ENCODE peak calls at places on chromosomes 3 and 15, in seven cellular contexts. One of them, this sample, is unnamed.

GRCh38 chr3:30421261-30421660 is 185.1 kb upstream of the TGFBR2 start:
- DNase-seq in GM23248: peak; percentile 79
- DNase-seq in neuronal stem cell: no peak
- DNase-seq in A549: no peak
- DNase-seq in tibial artery: no peak
- DNase-seq in effector memory CD4-positive, alpha-beta T cell: no peak
- DNase-seq in CD4-positive, CD25-positive, alpha-beta regulatory T cell: no peak
- DNase-seq in this sample: no peak

GRCh38 chr15:67023517-67024321 is 41.7 kb upstream of the SMAD3 start:
- DNase-seq in neuronal stem cell: no peak
- DNase-seq in A549: no peak
- DNase-seq in tibial artery: no peak
- DNase-seq in CD4-positive, CD25-positive, alpha-beta regulatory T cell: no peak
- DNase-seq in GM23248: no peak
- DNase-seq in effector memory CD4-positive, alpha-beta T cell: no peak
- DNase-seq in this sample: no peak

GRCh38 chr15:52879145-52879544 is 89.0 kb upstream of the ONECUT1 start:
- DNase-seq in tibial artery: no peak
- DNase-seq in neuronal stem cell: no peak
- DNase-seq in A549: no peak
- DNase-seq in CD4-positive, CD25-positive, alpha-beta regulatory T cell: no peak
- DNase-seq in GM23248: no peak
- DNase-seq in effector memory CD4-positive, alpha-beta T cell: no peak
- DNase-seq in this sample: no peak

GRCh38 chr3:127289646-127290575 is 2.1 kb upstream of the PRR20G start:
- DNase-seq in neuronal stem cell: no peak
- DNase-seq in tibial artery: no peak
- DNase-seq in CD4-positive, CD25-positive, alpha-beta regulatory T cell: peak; percentile 31
- DNase-seq in A549: no peak
- DNase-seq in effector memory CD4-positive, alpha-beta T cell: no peak
- DNase-seq in GM23248: peak; percentile 4
- DNase-seq in this sample: no peak

GRCh38 chr3:77188210-77188609 is 148.3 kb downstream of the ROBO2 start:
- DNase-seq in neuronal stem cell: no peak
- DNase-seq in A549: no peak
- DNase-seq in tibial artery: no peak
- DNase-seq in GM23248: no peak
- DNase-seq in CD4-positive, CD25-positive, alpha-beta regulatory T cell: no peak
- DNase-seq in effector memory CD4-positive, alpha-beta T cell: no peak
- DNase-seq in this sample: no peak

GRCh38 chr3:31960793-31961431 is 20.1 kb downstream of the OSBPL10 start:
- DNase-seq in CD4-positive, CD25-positive, alpha-beta regulatory T cell: no peak
- DNase-seq in effector memory CD4-positive, alpha-beta T cell: no peak
- DNase-seq in neuronal stem cell: no peak
- DNase-seq in tibial artery: no peak
- DNase-seq in A549: peak; percentile 76
- DNase-seq in GM23248: peak; percentile 63
- DNase-seq in this sample: no peak

GRCh38 chr3:185225523-185225922 is 28.3 kb downstream of the EHHADH start:
- DNase-seq in tibial artery: no peak
- DNase-seq in CD4-positive, CD25-positive, alpha-beta regulatory T cell: no peak
- DNase-seq in GM23248: peak; percentile 79
- DNase-seq in neuronal stem cell: no peak
- DNase-seq in effector memory CD4-positive, alpha-beta T cell: no peak
- DNase-seq in A549: no peak
- DNase-seq in this sample: no peak

GRCh38 chr3:113264249-113264648 is 52.9 kb downstream of the BOC start:
- DNase-seq in A549: no peak
- DNase-seq in effector memory CD4-positive, alpha-beta T cell: no peak
- DNase-seq in neuronal stem cell: peak; percentile 76
- DNase-seq in GM23248: no peak
- DNase-seq in tibial artery: no peak
- DNase-seq in CD4-positive, CD25-positive, alpha-beta regulatory T cell: no peak
- DNase-seq in this sample: no peak

GRCh38 chr15:36175781-36176211 is 403.6 kb upstream of the CDIN1 start:
- DNase-seq in A549: no peak
- DNase-seq in effector memory CD4-positive, alpha-beta T cell: no peak
- DNase-seq in CD4-positive, CD25-positive, alpha-beta regulatory T cell: no peak
- DNase-seq in neuronal stem cell: no peak
- DNase-seq in GM23248: no peak
- DNase-seq in tibial artery: no peak
- DNase-seq in this sample: no peak

GRCh38 chr15:91338763-91339162 is 238.7 kb downstream of the SV2B start:
- DNase-seq in GM23248: peak; percentile 34
- DNase-seq in tibial artery: no peak
- DNase-seq in effector memory CD4-positive, alpha-beta T cell: no peak
- DNase-seq in CD4-positive, CD25-positive, alpha-beta regulatory T cell: peak; percentile 20
- DNase-seq in A549: peak; percentile 11
- DNase-seq in neuronal stem cell: peak; percentile 57
- DNase-seq in this sample: no peak

GRCh38 chr15:64251121-64251520 is 88.3 kb upstream of the PPIB start:
- DNase-seq in A549: no peak
- DNase-seq in tibial artery: no peak
- DNase-seq in GM23248: no peak
- DNase-seq in neuronal stem cell: no peak
- DNase-seq in CD4-positive, CD25-positive, alpha-beta regulatory T cell: peak; percentile 48
- DNase-seq in effector memory CD4-positive, alpha-beta T cell: no peak
- DNase-seq in this sample: no peak

GRCh38 chr15:67928666-67929065 is 88.8 kb upstream of the RNU6-1 start:
- DNase-seq in CD4-positive, CD25-positive, alpha-beta regulatory T cell: no peak
- DNase-seq in effector memory CD4-positive, alpha-beta T cell: no peak
- DNase-seq in neuronal stem cell: no peak
- DNase-seq in GM23248: no peak
- DNase-seq in A549: no peak
- DNase-seq in tibial artery: no peak
- DNase-seq in this sample: no peak

GRCh38 chr15:61794881-61795280 is 265.4 kb downstream of the VPS13C start:
- DNase-seq in neuronal stem cell: no peak
- DNase-seq in tibial artery: no peak
- DNase-seq in GM23248: peak; percentile 32
- DNase-seq in effector memory CD4-positive, alpha-beta T cell: no peak
- DNase-seq in A549: no peak
- DNase-seq in CD4-positive, CD25-positive, alpha-beta regulatory T cell: no peak
- DNase-seq in this sample: no peak

GRCh38 chr3:152350764-152351163 is 82.0 kb downstream of the MBNL1 start:
- DNase-seq in GM23248: no peak
- DNase-seq in CD4-positive, CD25-positive, alpha-beta regulatory T cell: no peak
- DNase-seq in neuronal stem cell: no peak
- DNase-seq in A549: no peak
- DNase-seq in tibial artery: no peak
- DNase-seq in effector memory CD4-positive, alpha-beta T cell: no peak
- DNase-seq in this sample: no peak
- H3K4me1 ChIP-seq in GM23248: peaks cover 53% of the 10 kb centered on the region
- H3K4me1 ChIP-seq in CD4-positive, CD25-positive, alpha-beta regulatory T cell: peaks cover 29% of the 10 kb centered on the region
- H3K4me1 ChIP-seq in neuronal stem cell: no peaks in the 10 kb centered on the region
- H3K4me1 ChIP-seq in A549: peaks cover 36% of the 10 kb centered on the region
- H3K4me1 ChIP-seq in tibial artery: peaks cover 26% of the 10 kb centered on the region
- H3K4me1 ChIP-seq in effector memory CD4-positive, alpha-beta T cell: peaks cover 7% of the 10 kb centered on the region
- H3K4me1 ChIP-seq in this sample: peaks cover 10% of the 10 kb centered on the region

GRCh38 chr3:155079795-155080546 is at the start of gene MME:
- DNase-seq in GM23248: peak; percentile 86
- DNase-seq in tibial artery: no peak
- DNase-seq in effector memory CD4-positive, alpha-beta T cell: no peak
- DNase-seq in neuronal stem cell: peak; percentile 70
- DNase-seq in CD4-positive, CD25-positive, alpha-beta regulatory T cell: no peak
- DNase-seq in A549: no peak
- DNase-seq in this sample: peak; percentile 97

GRCh38 chr3:155075200-155075599 is 4.9 kb upstream of the MME start:
- DNase-seq in CD4-positive, CD25-positive, alpha-beta regulatory T cell: no peak
- DNase-seq in GM23248: no peak
- DNase-seq in tibial artery: no peak
- DNase-seq in A549: no peak
- DNase-seq in neuronal stem cell: no peak
- DNase-seq in effector memory CD4-positive, alpha-beta T cell: no peak
- DNase-seq in this sample: no peak

GRCh38 chr3:155080692-155081091 is 573 bp downstream of the MME start:
- DNase-seq in CD4-positive, CD25-positive, alpha-beta regulatory T cell: no peak
- DNase-seq in effector memory CD4-positive, alpha-beta T cell: no peak
- DNase-seq in A549: no peak
- DNase-seq in tibial artery: no peak
- DNase-seq in GM23248: peak; percentile 56
- DNase-seq in neuronal stem cell: no peak
- DNase-seq in this sample: peak; percentile 56

GRCh38 chr3:155076888-155077287 is 3.2 kb upstream of the MME start:
- DNase-seq in effector memory CD4-positive, alpha-beta T cell: no peak
- DNase-seq in CD4-positive, CD25-positive, alpha-beta regulatory T cell: no peak
- DNase-seq in GM23248: no peak
- DNase-seq in A549: no peak
- DNase-seq in tibial artery: no peak
- DNase-seq in neuronal stem cell: no peak
- DNase-seq in this sample: no peak

DNA sequence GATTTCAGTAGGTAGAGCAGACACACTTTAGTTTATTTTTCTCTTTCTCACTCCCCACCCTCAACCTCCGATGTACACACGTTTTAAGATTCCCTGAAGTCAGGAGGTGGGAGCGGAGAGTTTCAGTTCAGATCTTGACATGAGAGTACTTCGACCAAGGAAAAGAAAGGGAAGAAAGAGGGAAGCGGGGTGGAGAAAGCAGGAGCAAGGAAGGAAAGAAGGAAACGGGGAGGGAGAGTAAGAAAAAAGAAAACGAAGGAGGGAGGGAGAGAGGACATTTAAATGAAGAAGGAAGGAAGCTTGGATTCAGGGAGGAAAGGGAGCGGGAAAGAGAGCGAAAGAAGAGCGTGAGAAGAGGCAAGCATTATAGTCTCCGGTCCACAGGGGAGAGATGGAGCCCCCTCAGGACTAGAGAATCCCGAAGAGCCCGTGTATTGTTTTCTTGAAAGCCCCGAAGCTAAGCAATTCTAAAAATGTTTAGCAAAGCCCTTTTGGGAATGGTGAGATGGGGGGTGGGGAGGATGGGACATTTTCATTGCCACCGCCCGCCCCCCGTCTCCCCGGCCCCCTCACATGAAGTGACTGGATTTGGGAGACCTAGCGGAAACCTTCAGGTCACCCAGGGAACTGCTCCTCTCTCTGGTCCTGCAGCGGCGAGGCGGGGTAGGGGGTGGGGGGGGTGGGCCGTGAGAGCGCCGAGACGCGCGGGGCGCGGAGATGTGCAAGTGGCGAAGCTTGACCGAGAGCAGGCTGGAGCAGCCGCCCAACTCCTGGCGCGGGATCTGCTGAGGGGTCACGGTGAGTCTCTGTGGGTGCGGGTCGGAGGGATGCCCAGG is 942 bp upstream of the MME start:
- DNase-seq in neuronal stem cell: peak; percentile 30
- DNase-seq in A549: no peak
- DNase-seq in tibial artery: no peak
- DNase-seq in CD4-positive, CD25-positive, alpha-beta regulatory T cell: no peak
- DNase-seq in effector memory CD4-positive, alpha-beta T cell: no peak
- DNase-seq in GM23248: peak; percentile 69
- DNase-seq in this sample: peak; percentile 29
- H3K27ac ChIP-seq in neuronal stem cell: no peak overlapping the region
- H3K27ac ChIP-seq in A549: no peak overlapping the region
- H3K27ac ChIP-seq in tibial artery: no peak overlapping the region
- H3K27ac ChIP-seq in CD4-positive, CD25-positive, alpha-beta regulatory T cell: no peak overlapping the region
- H3K27ac ChIP-seq in effector memory CD4-positive, alpha-beta T cell: no peak overlapping the region
- H3K27ac ChIP-seq in GM23248: peak overlapping the region; percentile 41
- H3K27ac ChIP-seq in this sample: peak overlapping the region; percentile 31

GRCh38 chr3:120451670-120452220 is 953 bp upstream of the FSTL1 start:
- DNase-seq in A549: no peak
- DNase-seq in tibial artery: no peak
- DNase-seq in effector memory CD4-positive, alpha-beta T cell: no peak
- DNase-seq in CD4-positive, CD25-positive, alpha-beta regulatory T cell: no peak
- DNase-seq in neuronal stem cell: no peak
- DNase-seq in GM23248: peak; percentile 44
- DNase-seq in this sample: no peak

GRCh38 chr3:120452816-120453215 is 2.0 kb upstream of the FSTL1 start:
- DNase-seq in effector memory CD4-positive, alpha-beta T cell: no peak
- DNase-seq in tibial artery: no peak
- DNase-seq in GM23248: no peak
- DNase-seq in neuronal stem cell: no peak
- DNase-seq in A549: no peak
- DNase-seq in CD4-positive, CD25-positive, alpha-beta regulatory T cell: no peak
- DNase-seq in this sample: no peak

GRCh38 chr3:120450261-120450913 is 405 bp downstream of the FSTL1 start:
- DNase-seq in CD4-positive, CD25-positive, alpha-beta regulatory T cell: peak; percentile 7
- DNase-seq in effector memory CD4-positive, alpha-beta T cell: no peak
- DNase-seq in neuronal stem cell: peak; percentile 24
- DNase-seq in A549: peak; percentile 49
- DNase-seq in tibial artery: peak; percentile 32
- DNase-seq in GM23248: peak; percentile 64
- DNase-seq in this sample: no peak

GRCh38 chr3:120449701-120450216 is 1.0 kb downstream of the FSTL1 start:
- DNase-seq in tibial artery: no peak
- DNase-seq in GM23248: peak; percentile 87
- DNase-seq in effector memory CD4-positive, alpha-beta T cell: no peak
- DNase-seq in A549: no peak
- DNase-seq in neuronal stem cell: no peak
- DNase-seq in CD4-positive, CD25-positive, alpha-beta regulatory T cell: no peak
- DNase-seq in this sample: no peak

DNA sequence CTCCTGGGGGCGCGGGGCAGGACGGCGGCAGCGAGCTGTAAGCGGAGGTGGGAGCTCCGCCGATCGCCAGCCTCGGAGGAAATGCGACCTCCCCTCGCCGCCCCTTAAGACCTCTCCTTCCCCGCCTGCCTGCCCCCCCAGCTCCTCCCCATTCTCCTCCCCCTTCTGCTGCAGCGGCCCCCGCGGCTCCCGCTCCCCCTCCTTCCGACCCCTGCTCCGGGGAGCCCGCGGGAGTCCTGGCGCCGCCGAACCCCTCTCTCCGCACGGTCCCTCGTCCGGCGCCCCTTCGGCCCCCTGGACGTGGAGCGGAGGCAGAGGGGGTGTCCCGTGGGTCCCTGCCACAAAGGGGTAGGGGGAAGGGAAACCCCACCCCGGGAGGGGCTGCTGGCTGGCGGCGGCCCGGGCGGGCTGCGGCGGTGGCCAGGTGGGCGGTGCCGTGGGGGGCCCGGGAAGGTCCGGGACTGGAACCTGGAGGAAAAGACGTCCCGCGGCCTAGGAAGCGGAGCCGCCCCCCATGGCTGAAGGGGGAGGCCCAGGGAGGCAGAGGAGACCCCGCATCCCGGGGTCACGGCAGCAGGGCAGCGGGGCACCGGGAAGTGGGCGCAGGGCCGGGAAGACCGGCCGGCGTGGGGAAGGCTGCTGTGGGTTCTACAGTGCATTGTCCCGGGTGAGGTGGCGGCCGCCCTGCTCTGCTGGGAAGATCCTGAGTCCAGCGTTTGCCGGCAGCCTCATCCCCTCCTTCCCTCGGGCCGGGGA is at the start of gene FSTL1:
- DNase-seq in CD4-positive, CD25-positive, alpha-beta regulatory T cell: no peak
- DNase-seq in effector memory CD4-positive, alpha-beta T cell: no peak
- DNase-seq in tibial artery: peak; percentile 62
- DNase-seq in A549: no peak
- DNase-seq in neuronal stem cell: peak; percentile 80
- DNase-seq in GM23248: peak; percentile 69
- DNase-seq in this sample: no peak
- H3K4me3 ChIP-seq in CD4-positive, CD25-positive, alpha-beta regulatory T cell: no peak within 1 kb of the TSS
- H3K4me3 ChIP-seq in effector memory CD4-positive, alpha-beta T cell: peak within 1 kb of the TSS; percentile 44
- H3K4me3 ChIP-seq in tibial artery: peak within 1 kb of the TSS; percentile 89
- H3K4me3 ChIP-seq in A549: peak within 1 kb of the TSS; percentile 81
- H3K4me3 ChIP-seq in neuronal stem cell: peak within 1 kb of the TSS; percentile 96
- H3K4me3 ChIP-seq in GM23248: peak within 1 kb of the TSS; percentile 81
- H3K4me3 ChIP-seq in this sample: peak within 1 kb of the TSS; percentile 70

DNA sequence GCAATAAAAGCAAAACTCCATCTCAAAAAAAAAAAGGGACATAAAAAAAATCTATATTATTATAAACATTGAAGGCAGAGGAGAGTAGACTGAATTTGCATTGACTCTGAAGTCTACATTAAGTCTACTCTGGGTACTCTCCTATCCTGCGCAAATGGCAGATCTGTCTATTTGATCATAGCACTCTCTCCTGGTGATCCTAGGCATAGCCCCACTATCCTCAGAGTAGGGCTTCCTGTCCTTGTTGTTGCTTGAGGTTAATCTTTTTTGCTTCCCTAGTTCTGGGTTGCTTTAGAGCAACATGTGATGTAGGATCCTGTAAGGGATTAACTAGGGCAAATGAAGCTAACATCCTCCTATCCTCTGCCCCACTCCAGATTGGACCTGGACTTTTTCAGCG is 82.1 kb upstream of the LRRFIP2 start:
- DNase-seq in GM23248: peak; percentile 22
- DNase-seq in effector memory CD4-positive, alpha-beta T cell: no peak
- DNase-seq in neuronal stem cell: no peak
- DNase-seq in CD4-positive, CD25-positive, alpha-beta regulatory T cell: peak; percentile 11
- DNase-seq in tibial artery: no peak
- DNase-seq in A549: peak; percentile 50
- DNase-seq in this sample: peak; percentile 16
- H3K4me1 ChIP-seq in GM23248: peaks cover 11% of the 10 kb centered on the region
- H3K4me1 ChIP-seq in effector memory CD4-positive, alpha-beta T cell: peaks cover 5% of the 10 kb centered on the region
- H3K4me1 ChIP-seq in neuronal stem cell: no peaks in the 10 kb centered on the region
- H3K4me1 ChIP-seq in CD4-positive, CD25-positive, alpha-beta regulatory T cell: no peaks in the 10 kb centered on the region
- H3K4me1 ChIP-seq in tibial artery: peaks cover 12% of the 10 kb centered on the region
- H3K4me1 ChIP-seq in A549: peaks cover 9% of the 10 kb centered on the region
- H3K4me1 ChIP-seq in this sample: no peaks in the 10 kb centered on the region